ENCODE peak calls at places on chromosomes 5 and 9, in four cellular contexts. One of them, this sample, is unnamed.

GRCh38 chr5:95682891-95683290 is at the start of gene SPATA9:
- DNase-seq in cardiac muscle cell: no peak
- DNase-seq in GM06990: no peak
- DNase-seq in adrenal gland: no peak
- DNase-seq in this sample: no peak

GRCh38 chr5:122120957-122121356 is 8.4 kb upstream of the ZNF474 start:
- DNase-seq in cardiac muscle cell: no peak
- DNase-seq in GM06990: no peak
- DNase-seq in adrenal gland: no peak
- DNase-seq in this sample: no peak

GRCh38 chr5:80190960-80191359 is 64.9 kb downstream of the SERINC5 start:
- DNase-seq in cardiac muscle cell: no peak
- DNase-seq in GM06990: no peak
- DNase-seq in adrenal gland: no peak
- DNase-seq in this sample: no peak

GRCh38 chr5:124460666-124461065 is 285.8 kb downstream of the ZNF608 start:
- DNase-seq in cardiac muscle cell: no peak
- DNase-seq in GM06990: no peak
- DNase-seq in adrenal gland: no peak
- DNase-seq in this sample: peak

GRCh38 chr5:31733365-31733764 is 94.4 kb downstream of the PDZD2 start:
- DNase-seq in cardiac muscle cell: peak
- DNase-seq in GM06990: no peak
- DNase-seq in adrenal gland: no peak
- DNase-seq in this sample: no peak

GRCh38 chr9:82982271-82982880 is 80.6 kb downstream of the RASEF start:
- DNase-seq in cardiac muscle cell: no peak
- DNase-seq in GM06990: no peak
- DNase-seq in adrenal gland: no peak
- DNase-seq in this sample: peak

GRCh38 chr9:123883634-123884033 is 46.3 kb downstream of the DENND1A start:
- DNase-seq in cardiac muscle cell: no peak
- DNase-seq in GM06990: no peak
- DNase-seq in adrenal gland: no peak
- DNase-seq in this sample: no peak

GRCh38 chr5:178349147-178349527 is 116.5 kb upstream of the PHYKPL start:
- DNase-seq in cardiac muscle cell: no peak
- DNase-seq in GM06990: no peak
- DNase-seq in adrenal gland: no peak
- DNase-seq in this sample: no peak

GRCh38 chr9:69273162-69273561 is 51.9 kb upstream of the ENTREP1 start:
- DNase-seq in cardiac muscle cell: no peak
- DNase-seq in GM06990: no peak
- DNase-seq in adrenal gland: no peak
- DNase-seq in this sample: no peak

GRCh38 chr9:123615381-123615780 is 259.4 kb downstream of the CRB2 start:
- DNase-seq in cardiac muscle cell: no peak
- DNase-seq in GM06990: no peak
- DNase-seq in adrenal gland: no peak
- DNase-seq in this sample: no peak

GRCh38 chr5:143316844-143317631 is 86.4 kb downstream of the NR3C1 start:
- DNase-seq in cardiac muscle cell: peak
- DNase-seq in GM06990: no peak
- DNase-seq in adrenal gland: peak
- DNase-seq in this sample: no peak

GRCh38 chr9:92047500-92047899 is 67.7 kb downstream of the SPTLC1 start:
- DNase-seq in cardiac muscle cell: no peak
- DNase-seq in GM06990: no peak
- DNase-seq in adrenal gland: no peak
- DNase-seq in this sample: no peak

GRCh38 chr9:101455656-101456235 is 20.2 kb upstream of the ALDOB start:
- DNase-seq in cardiac muscle cell: peak
- DNase-seq in GM06990: no peak
- DNase-seq in adrenal gland: no peak
- DNase-seq in this sample: no peak

GRCh38 chr5:177447611-177448243 is 1.1 kb downstream of the PRR7 start:
- DNase-seq in cardiac muscle cell: peak
- DNase-seq in GM06990: no peak
- DNase-seq in adrenal gland: peak
- DNase-seq in this sample: peak

GRCh38 chr5:67243944-67244343 is 47.3 kb upstream of the CD180 start:
- DNase-seq in cardiac muscle cell: no peak
- DNase-seq in GM06990: no peak
- DNase-seq in adrenal gland: no peak
- DNase-seq in this sample: no peak

GRCh38 chr9:128207076-128207731 is 4.0 kb downstream of the DNM1 start:
- DNase-seq in cardiac muscle cell: no peak
- DNase-seq in GM06990: no peak
- DNase-seq in adrenal gland: no peak
- DNase-seq in this sample: no peak

GRCh38 chr5:139312075-139312474 is 18.5 kb downstream of the MATR3 start:
- DNase-seq in cardiac muscle cell: no peak
- DNase-seq in GM06990: no peak
- DNase-seq in adrenal gland: no peak
- DNase-seq in this sample: no peak

GRCh38 chr9:4967521-4967920 is 17.6 kb upstream of the JAK2 start:
- DNase-seq in cardiac muscle cell: peak
- DNase-seq in GM06990: no peak
- DNase-seq in adrenal gland: no peak
- DNase-seq in this sample: no peak

GRCh38 chr9:16060457-16061129 is 507.8 kb downstream of the CCDC171 start:
- DNase-seq in cardiac muscle cell: no peak
- DNase-seq in GM06990: peak
- DNase-seq in adrenal gland: no peak
- DNase-seq in this sample: no peak

GRCh38 chr9:72271617-72272478 is 93.2 kb downstream of the ZFAND5 start:
- DNase-seq in cardiac muscle cell: peak
- DNase-seq in GM06990: no peak
- DNase-seq in adrenal gland: peak
- DNase-seq in this sample: peak

GRCh38 chr9:15182003-15182695 is 124.9 kb downstream of the TTC39B start:
- DNase-seq in cardiac muscle cell: no peak
- DNase-seq in GM06990: no peak
- DNase-seq in adrenal gland: no peak
- DNase-seq in this sample: no peak

GRCh38 chr9:129278391-129279237 is 100.6 kb upstream of the IER5L start:
- DNase-seq in cardiac muscle cell: no peak
- DNase-seq in GM06990: no peak
- DNase-seq in adrenal gland: no peak
- DNase-seq in this sample: no peak

GRCh38 chr5:118692811-118693342 is 295.5 kb downstream of the DTWD2 start:
- DNase-seq in cardiac muscle cell: no peak
- DNase-seq in GM06990: no peak
- DNase-seq in adrenal gland: no peak
- DNase-seq in this sample: no peak

GRCh38 chr9:133576591-133577462 is 32.4 kb downstream of the FAM163B start:
- DNase-seq in cardiac muscle cell: peak
- DNase-seq in GM06990: no peak
- DNase-seq in adrenal gland: peak
- DNase-seq in this sample: no peak

GRCh38 chr9:107224252-107224651 is 58.8 kb upstream of the RAD23B start:
- DNase-seq in cardiac muscle cell: no peak
- DNase-seq in GM06990: no peak
- DNase-seq in adrenal gland: no peak
- DNase-seq in this sample: no peak

GRCh38 chr9:84978761-84979160 is 309.2 kb downstream of the NTRK2 start:
- DNase-seq in cardiac muscle cell: no peak
- DNase-seq in GM06990: no peak
- DNase-seq in adrenal gland: no peak
- DNase-seq in this sample: no peak

GRCh38 chr5:168991311-168991710 is 309.6 kb downstream of the SLIT3 start:
- DNase-seq in cardiac muscle cell: no peak
- DNase-seq in GM06990: no peak
- DNase-seq in adrenal gland: no peak
- DNase-seq in this sample: no peak

GRCh38 chr5:123035950-123036390 is 555 bp downstream of the PPIC start:
- DNase-seq in cardiac muscle cell: peak
- DNase-seq in GM06990: peak
- DNase-seq in adrenal gland: peak
- DNase-seq in this sample: no peak

GRCh38 chr9:85027870-85028269 is 358.3 kb downstream of the NTRK2 start:
- DNase-seq in cardiac muscle cell: no peak
- DNase-seq in GM06990: no peak
- DNase-seq in adrenal gland: no peak
- DNase-seq in this sample: no peak

GRCh38 chr9:14051459-14051858 is 262.5 kb downstream of the NFIB start:
- DNase-seq in cardiac muscle cell: peak
- DNase-seq in GM06990: no peak
- DNase-seq in adrenal gland: no peak
- DNase-seq in this sample: no peak

GRCh38 chr5:150209020-150209635 is 19.3 kb downstream of the SLC6A7 start:
- DNase-seq in cardiac muscle cell: peak
- DNase-seq in GM06990: no peak
- DNase-seq in adrenal gland: peak
- DNase-seq in this sample: no peak

GRCh38 chr5:66145737-66146136 is 1.6 kb downstream of the SREK1 start:
- DNase-seq in cardiac muscle cell: no peak
- DNase-seq in GM06990: no peak
- DNase-seq in adrenal gland: no peak
- DNase-seq in this sample: no peak

GRCh38 chr5:65076251-65076869 is 307.6 kb downstream of the CWC27 start:
- DNase-seq in cardiac muscle cell: peak
- DNase-seq in GM06990: no peak
- DNase-seq in adrenal gland: peak
- DNase-seq in this sample: peak

GRCh38 chr5:43275391-43275790 is 37.8 kb downstream of the HMGCS1 start:
- DNase-seq in cardiac muscle cell: no peak
- DNase-seq in GM06990: no peak
- DNase-seq in adrenal gland: no peak
- DNase-seq in this sample: no peak

DNA sequence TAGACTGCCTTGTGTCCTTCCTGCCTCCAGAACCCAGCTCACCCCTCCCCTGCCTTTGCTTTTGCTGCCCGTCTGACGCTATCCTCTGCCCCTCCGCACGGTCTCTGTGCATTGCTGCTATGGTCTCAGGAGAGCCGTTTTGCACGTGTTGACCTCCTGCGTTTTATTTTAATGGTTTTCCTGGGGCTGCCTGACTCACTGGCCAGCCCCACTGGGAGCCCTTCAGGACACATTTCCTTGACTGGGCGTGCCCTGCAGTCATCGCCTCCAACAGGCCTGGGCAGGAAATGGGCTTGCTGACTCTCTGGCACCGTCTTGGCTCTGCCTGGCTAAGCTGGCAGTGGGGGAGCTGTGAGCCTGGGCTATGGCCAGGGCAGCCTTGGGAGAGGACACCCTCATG is 17.9 kb upstream of the ASS1 start:
- DNase-seq in cardiac muscle cell: peak
- DNase-seq in GM06990: no peak
- DNase-seq in adrenal gland: no peak
- DNase-seq in this sample: peak
- TF ChIP-seq CTCF in cardiac muscle cell: no peak
- TF ChIP-seq CTCF in GM06990: no peak
- TF ChIP-seq CTCF in adrenal gland: no peak
- TF ChIP-seq CTCF in this sample: no peak

DNA sequence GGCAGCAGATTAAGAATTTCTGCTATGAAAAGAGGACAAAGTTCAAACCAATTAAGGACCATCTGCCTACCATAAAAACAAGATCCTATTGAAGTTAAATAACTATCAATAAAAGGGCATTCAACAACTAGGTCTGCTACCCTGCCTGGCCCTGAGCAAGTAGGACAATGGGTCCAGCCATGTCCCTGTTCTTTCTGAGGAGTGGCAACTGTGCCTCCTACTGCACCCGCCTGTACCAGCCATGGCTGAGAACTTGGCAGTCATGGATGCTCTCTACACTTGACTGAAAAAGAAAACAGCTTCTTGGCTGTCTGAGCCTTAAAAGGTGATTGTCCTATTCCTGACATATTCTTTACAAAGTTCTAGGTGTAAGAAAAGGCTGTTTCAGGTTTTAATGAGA is 652.4 kb downstream of the PDE4D start:
- DNase-seq in cardiac muscle cell: no peak
- DNase-seq in GM06990: no peak
- DNase-seq in adrenal gland: no peak
- DNase-seq in this sample: no peak
- TF ChIP-seq CTCF in cardiac muscle cell: no peak
- TF ChIP-seq CTCF in GM06990: no peak
- TF ChIP-seq CTCF in adrenal gland: no peak
- TF ChIP-seq CTCF in this sample: no peak

GRCh38 chr9:35834260-35835215 is 5.5 kb downstream of the TMEM8B start:
- DNase-seq in cardiac muscle cell: no peak
- DNase-seq in GM06990: no peak
- DNase-seq in adrenal gland: no peak
- DNase-seq in this sample: no peak

GRCh38 chr9:35835766-35836165 is 6.7 kb downstream of the TMEM8B start:
- DNase-seq in cardiac muscle cell: no peak
- DNase-seq in GM06990: no peak
- DNase-seq in adrenal gland: no peak
- DNase-seq in this sample: no peak

GRCh38 chr9:35836595-35836994 is 7.6 kb downstream of the TMEM8B start:
- DNase-seq in cardiac muscle cell: no peak
- DNase-seq in GM06990: no peak
- DNase-seq in adrenal gland: no peak
- DNase-seq in this sample: no peak

GRCh38 chr9:35832814-35833213 is 3.8 kb downstream of the TMEM8B start:
- DNase-seq in cardiac muscle cell: no peak
- DNase-seq in GM06990: no peak
- DNase-seq in adrenal gland: no peak
- DNase-seq in this sample: no peak

DNA sequence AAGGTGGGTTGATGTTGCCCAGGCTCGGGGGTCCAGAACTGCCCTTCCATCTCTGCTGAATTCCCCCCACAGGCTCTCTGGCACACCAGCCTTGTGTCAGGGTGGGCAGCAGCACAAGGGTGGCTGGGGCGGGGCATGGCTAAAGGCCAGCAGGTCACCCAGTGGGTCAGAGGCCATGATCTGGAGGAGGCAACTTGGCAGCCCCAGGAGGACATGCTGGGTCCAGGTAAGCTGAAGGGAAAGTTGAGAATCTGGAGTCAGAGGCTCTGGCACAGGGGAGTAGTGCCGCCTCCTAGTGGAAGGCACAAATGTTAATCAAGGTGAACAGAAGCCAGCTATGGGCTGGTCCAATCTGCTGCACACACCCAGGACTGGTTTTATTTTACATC is 6.2 kb downstream of the TMEM8B start:
- DNase-seq in cardiac muscle cell: peak
- DNase-seq in GM06990: no peak
- DNase-seq in adrenal gland: no peak
- DNase-seq in this sample: no peak
- TF ChIP-seq CTCF in cardiac muscle cell: peak
- TF ChIP-seq CTCF in GM06990: peak
- TF ChIP-seq CTCF in adrenal gland: no peak
- TF ChIP-seq CTCF in this sample: peak

DNA sequence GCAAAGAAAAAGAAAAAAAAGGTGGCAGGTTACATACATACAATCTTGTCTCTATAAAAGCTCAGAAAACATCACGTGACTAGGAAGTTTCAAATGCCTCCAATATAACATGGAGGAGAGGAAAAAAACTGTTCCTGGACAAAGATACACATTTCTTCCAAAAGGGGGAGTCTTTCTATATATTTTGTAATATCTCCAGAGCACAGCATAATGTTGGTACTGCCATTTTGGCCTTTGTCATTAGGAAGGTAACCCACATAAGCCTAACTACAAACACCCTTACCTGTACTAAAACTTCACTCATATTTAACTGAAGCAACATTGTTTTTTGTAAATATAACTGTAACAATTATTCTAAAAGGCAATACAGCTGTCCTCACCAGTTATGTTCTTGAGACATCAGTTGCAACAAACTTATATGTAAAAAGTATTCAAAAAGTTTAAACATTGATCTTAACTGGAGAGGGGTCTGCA is 1.2 kb upstream of the BTF3 start:
- DNase-seq in cardiac muscle cell: peak
- DNase-seq in GM06990: no peak
- DNase-seq in adrenal gland: no peak
- DNase-seq in this sample: peak
- TF ChIP-seq CTCF in cardiac muscle cell: peak
- TF ChIP-seq CTCF in GM06990: no peak
- TF ChIP-seq CTCF in adrenal gland: no peak
- TF ChIP-seq CTCF in this sample: peak

This sample was measured in HFF-Myc.